ENCODE peak calls at places on chromosomes 16 and 17, in nine cellular contexts. I, B, E, H, L, Y, D, G and O are unnamed samples.

GRCh38 chr17:7673239-7673638 is 14.1 kb downstream of the TP53 start:
- ATAC-seq in I (no peak), B (no peak), E (no peak), H (no peak), L (no peak), Y (no peak), D (no peak), G (no peak), O (no peak)

GRCh38 chr17:44864831-44865230 is 17.1 kb downstream of the HIGD1B start:
- ATAC-seq in I (peak), B (peak), E (no peak), H (no peak), L (peak), Y (peak), D (no peak), G (no peak), O (peak)

GRCh38 chr17:9138161-9138717 is 116.9 kb downstream of the NTN1 start:
- ATAC-seq in I (peak), B (no peak), E (no peak), H (no peak), L (no peak), Y (no peak), D (peak), G (no peak), O (no peak)

GRCh38 chr17:15475620-15476354 is 8.4 kb upstream of the CDRT4 start:
- ATAC-seq in I (peak), B (peak), E (no peak), H (peak), L (no peak), Y (no peak), D (no peak), G (no peak), O (peak)

GRCh38 chr16:57742543-57742942 is 7.0 kb downstream of the KATNB1 start:
- ATAC-seq in I (no peak), B (no peak), E (no peak), H (no peak), L (no peak), Y (no peak), D (no peak), G (no peak), O (no peak)

GRCh38 chr17:47690121-47690520 is 3.8 kb upstream of the TBKBP1 start:
- ATAC-seq in I (no peak), B (no peak), E (no peak), H (no peak), L (no peak), Y (no peak), D (no peak), G (no peak), O (no peak)

GRCh38 chr16:31253642-31254045 is 6.1 kb upstream of the ITGAM start:
- ATAC-seq in I (peak), B (no peak), E (no peak), H (no peak), L (no peak), Y (peak), D (peak), G (no peak), O (peak)

GRCh38 chr17:75998327-75998795 is 2.3 kb upstream of the CDK3 start:
- ATAC-seq in I (no peak), B (no peak), E (no peak), H (no peak), L (no peak), Y (no peak), D (no peak), G (no peak), O (no peak)

GRCh38 chr17:59620518-59621259 is 994 bp downstream of the CLTC start:
- ATAC-seq in I (peak), B (peak), E (peak), H (peak), L (peak), Y (peak), D (no peak), G (peak), O (no peak)

GRCh38 chr16:79217375-79218011 is 383.0 kb downstream of the MAF start:
- ATAC-seq in I (no peak), B (no peak), E (no peak), H (no peak), L (no peak), Y (no peak), D (no peak), G (peak), O (no peak)

GRCh38 chr17:4583796-4584124 is 569 bp upstream of the SMTNL2 start:
- ATAC-seq in I (peak), B (peak), E (peak), H (peak), L (peak), Y (peak), D (no peak), G (peak), O (peak)

GRCh38 chr16:4495766-4496165 is 19.6 kb downstream of the HMOX2 start:
- ATAC-seq in I (no peak), B (no peak), E (no peak), H (no peak), L (no peak), Y (no peak), D (no peak), G (no peak), O (no peak)

GRCh38 chr17:57463103-57463885 is 207.0 kb downstream of the MSI2 start:
- ATAC-seq in I (peak), B (no peak), E (no peak), H (peak), L (peak), Y (peak), D (no peak), G (no peak), O (no peak)

GRCh38 chr16:88951501-88951900 is 25.5 kb downstream of the CBFA2T3 start:
- ATAC-seq in I (no peak), B (no peak), E (peak), H (no peak), L (no peak), Y (no peak), D (no peak), G (no peak), O (no peak)

GRCh38 chr17:81740395-81740961 is 28.4 kb downstream of the SLC25A10 start:
- ATAC-seq in I (peak), B (peak), E (peak), H (no peak), L (peak), Y (peak), D (peak), G (no peak), O (no peak)

GRCh38 chr17:78805301-78805700 is 23.2 kb upstream of the CYTH1 start:
- ATAC-seq in I (no peak), B (peak), E (no peak), H (no peak), L (no peak), Y (no peak), D (peak), G (peak), O (peak)

GRCh38 chr16:53576904-53577303 is 73.9 kb upstream of the AKTIP start:
- ATAC-seq in I (no peak), B (no peak), E (no peak), H (no peak), L (no peak), Y (peak), D (no peak), G (no peak), O (no peak)

GRCh38 chr17:82939213-82940030 is 99.6 kb upstream of the ZNF750 start:
- ATAC-seq in I (no peak), B (peak), E (no peak), H (no peak), L (peak), Y (no peak), D (peak), G (no peak), O (no peak)

GRCh38 chr16:15899538-15900100 is 11.2 kb upstream of the CEP20 start:
- ATAC-seq in I (no peak), B (peak), E (peak), H (peak), L (peak), Y (peak), D (peak), G (no peak), O (no peak)

GRCh38 chr17:9072626-9073339 is 51.5 kb downstream of the NTN1 start:
- ATAC-seq in I (peak), B (peak), E (no peak), H (no peak), L (no peak), Y (no peak), D (no peak), G (no peak), O (peak)

GRCh38 chr17:42287305-42288077 is 807 bp upstream of the STAT5A start:
- ATAC-seq in I (peak), B (no peak), E (no peak), H (no peak), L (peak), Y (peak), D (peak), G (peak), O (peak)

GRCh38 chr16:80300876-80301275 is 239.9 kb upstream of the DYNLRB2 start:
- ATAC-seq in I (no peak), B (peak), E (no peak), H (peak), L (no peak), Y (no peak), D (no peak), G (no peak), O (no peak)

GRCh38 chr17:74998783-74999182 is 11.4 kb downstream of the CDR2L start:
- ATAC-seq in I (peak), B (no peak), E (no peak), H (no peak), L (no peak), Y (no peak), D (no peak), G (no peak), O (no peak)

GRCh38 chr16:81482329-81483063 is 37.9 kb downstream of the CMIP start:
- ATAC-seq in I (no peak), B (no peak), E (no peak), H (no peak), L (no peak), Y (peak), D (no peak), G (no peak), O (no peak)

GRCh38 chr17:77935121-77935571 is 23.4 kb upstream of the TNRC6C start:
- ATAC-seq in I (no peak), B (peak), E (peak), H (no peak), L (no peak), Y (no peak), D (no peak), G (peak), O (no peak)

GRCh38 chr16:46658925-46659324 is 30.1 kb downstream of the VPS35 start:
- ATAC-seq in I (peak), B (peak), E (no peak), H (peak), L (no peak), Y (peak), D (peak), G (peak), O (peak)

GRCh38 chr16:66949472-66949871 is 11.6 kb upstream of the CES3 start:
- ATAC-seq in I (no peak), B (no peak), E (no peak), H (no peak), L (no peak), Y (no peak), D (no peak), G (no peak), O (no peak)

GRCh38 chr16:10988879-10989278 is 44.5 kb downstream of the CLEC16A start:
- ATAC-seq in I (no peak), B (no peak), E (no peak), H (no peak), L (no peak), Y (no peak), D (no peak), G (no peak), O (no peak)

GRCh38 chr17:49875690-49876089 is 27.8 kb upstream of the TAC4 start:
- ATAC-seq in I (no peak), B (no peak), E (peak), H (no peak), L (peak), Y (no peak), D (no peak), G (no peak), O (no peak)

GRCh38 chr17:77153487-77153886 is 12.7 kb downstream of the SEC14L1 start:
- ATAC-seq in I (no peak), B (peak), E (no peak), H (peak), L (peak), Y (no peak), D (no peak), G (no peak), O (no peak)

GRCh38 chr17:41937970-41938851 is 7.8 kb downstream of the ODAD4 start:
- ATAC-seq in I (peak), B (peak), E (no peak), H (no peak), L (no peak), Y (no peak), D (no peak), G (no peak), O (no peak)

GRCh38 chr16:54340531-54340930 is 53.9 kb upstream of the IRX3 start:
- ATAC-seq in I (no peak), B (no peak), E (peak), H (no peak), L (no peak), Y (no peak), D (no peak), G (no peak), O (no peak)

GRCh38 chr17:78779848-78780247 is 2.2 kb downstream of the CYTH1 start:
- ATAC-seq in I (no peak), B (no peak), E (no peak), H (no peak), L (no peak), Y (peak), D (peak), G (peak), O (no peak)

DNA sequence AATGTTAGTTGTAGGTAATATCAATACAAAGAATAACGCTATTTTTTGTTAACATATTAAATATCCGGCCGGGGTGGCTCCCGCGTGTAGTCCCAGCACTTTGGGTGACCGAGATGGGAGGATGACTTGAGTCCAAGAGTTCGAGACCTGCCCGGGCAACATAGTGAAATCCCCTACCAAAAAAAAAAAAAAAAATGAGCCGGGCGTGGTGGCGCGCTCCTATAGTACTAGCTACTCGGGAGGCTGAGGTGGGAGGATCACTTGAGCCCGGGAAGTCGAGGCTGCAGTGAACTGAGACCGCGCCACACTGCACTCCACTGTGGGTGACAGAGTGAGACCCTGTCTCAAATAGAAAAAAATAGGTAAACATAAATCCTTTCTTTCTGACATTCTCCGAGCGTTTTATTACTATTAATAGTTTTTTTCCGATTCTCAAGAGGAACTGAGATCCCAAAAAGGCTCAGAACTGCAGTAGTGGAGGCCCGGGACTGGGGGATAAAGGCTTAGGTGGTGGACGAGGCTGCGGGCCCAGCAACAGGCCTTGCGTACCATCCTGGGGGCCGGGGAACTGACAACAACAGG is 1.0 kb downstream of the N4BP1 start:
- ATAC-seq in I (no peak), B (no peak), E (peak), H (peak), L (no peak), Y (peak), D (no peak), G (no peak), O (no peak)
- H3K27ac ChIP-seq in I (peak), B (peak), E (peak), H (peak), L (peak), Y (peak), D (peak), G (peak), O (peak)

GRCh38 chr16:12083625-12084024 is 107.1 kb downstream of the SNX29 start:
- ATAC-seq in I (no peak), B (no peak), E (no peak), H (no peak), L (no peak), Y (no peak), D (no peak), G (no peak), O (no peak)

GRCh38 chr16:12081048-12081404 is 104.5 kb downstream of the SNX29 start:
- ATAC-seq in I (no peak), B (no peak), E (no peak), H (no peak), L (no peak), Y (no peak), D (no peak), G (no peak), O (no peak)

GRCh38 chr16:12078405-12079245 is 102.1 kb downstream of the SNX29 start:
- ATAC-seq in I (no peak), B (no peak), E (no peak), H (no peak), L (no peak), Y (no peak), D (peak), G (peak), O (no peak)

GRCh38 chr16:12082207-12082606 is 105.7 kb downstream of the SNX29 start:
- ATAC-seq in I (no peak), B (no peak), E (no peak), H (no peak), L (no peak), Y (no peak), D (no peak), G (no peak), O (no peak)

DNA sequence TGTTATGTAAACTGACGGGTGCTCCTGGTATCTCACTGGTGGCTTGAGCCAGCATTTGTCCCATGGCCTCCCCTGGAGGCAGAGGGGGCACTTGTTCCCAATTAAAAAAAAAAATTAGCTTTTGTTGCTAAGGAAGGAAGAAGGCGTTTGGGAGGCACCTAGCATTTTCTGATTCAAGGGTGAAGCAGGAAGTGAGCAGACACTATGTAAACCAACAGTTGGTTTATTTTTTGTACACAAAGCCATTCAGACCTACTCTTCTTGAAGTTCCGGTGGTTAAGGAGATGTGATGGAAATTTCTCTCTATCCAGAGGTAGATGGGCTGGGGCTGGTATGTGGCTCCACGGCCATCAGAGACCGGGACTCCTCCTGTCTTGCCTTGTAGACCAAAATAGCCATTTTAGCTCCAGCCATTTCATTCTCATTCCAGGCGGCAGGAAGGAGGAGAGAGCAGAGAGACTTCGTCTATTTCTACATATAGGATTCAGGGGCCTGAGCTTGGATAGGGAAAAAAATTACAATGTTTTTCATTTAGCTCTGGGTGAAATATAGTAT is 103.0 kb downstream of the SNX29 start:
- ATAC-seq in I (no peak), B (peak), E (no peak), H (no peak), L (no peak), Y (no peak), D (no peak), G (peak), O (no peak)
- H3K27ac ChIP-seq in I (no peak), B (no peak), E (no peak), H (no peak), L (no peak), Y (peak), D (peak), G (peak), O (no peak)

DNA sequence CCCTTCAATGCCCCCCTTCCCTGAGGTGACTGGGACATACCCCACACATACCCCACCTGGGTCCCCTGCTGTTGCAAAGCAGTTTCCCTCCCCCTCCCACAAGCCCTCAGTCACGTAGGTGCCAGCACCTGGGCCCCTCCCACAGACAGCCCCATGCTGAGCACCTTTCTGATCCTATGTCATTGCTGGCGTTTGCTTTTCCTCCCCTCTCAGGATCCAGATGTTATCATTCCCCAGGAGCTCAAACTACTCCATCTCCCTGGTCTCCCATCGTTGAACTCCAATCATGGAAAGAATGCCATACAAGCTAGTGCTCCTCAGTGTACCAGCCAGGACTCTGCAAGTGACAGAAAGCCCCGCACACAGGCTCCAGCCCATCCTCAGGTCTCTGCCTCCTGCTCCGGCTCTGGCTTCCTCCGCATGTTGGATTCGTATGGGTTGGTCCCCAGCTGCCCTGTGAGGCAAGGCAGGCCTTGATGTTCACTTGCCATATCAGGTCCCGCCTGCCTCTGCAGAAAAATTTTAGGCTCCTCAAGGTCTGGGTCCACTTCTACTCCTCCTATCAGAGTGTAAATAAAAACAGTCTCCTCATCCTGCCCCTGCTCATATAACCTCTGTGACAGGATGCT is 31.4 kb upstream of the MED9 start:
- ATAC-seq in I (peak), B (no peak), E (peak), H (no peak), L (no peak), Y (no peak), D (no peak), G (no peak), O (peak)
- H3K27ac ChIP-seq in I (no peak), B (peak), E (no peak), H (peak), L (peak), Y (no peak), D (no peak), G (no peak), O (no peak)

DNA sequence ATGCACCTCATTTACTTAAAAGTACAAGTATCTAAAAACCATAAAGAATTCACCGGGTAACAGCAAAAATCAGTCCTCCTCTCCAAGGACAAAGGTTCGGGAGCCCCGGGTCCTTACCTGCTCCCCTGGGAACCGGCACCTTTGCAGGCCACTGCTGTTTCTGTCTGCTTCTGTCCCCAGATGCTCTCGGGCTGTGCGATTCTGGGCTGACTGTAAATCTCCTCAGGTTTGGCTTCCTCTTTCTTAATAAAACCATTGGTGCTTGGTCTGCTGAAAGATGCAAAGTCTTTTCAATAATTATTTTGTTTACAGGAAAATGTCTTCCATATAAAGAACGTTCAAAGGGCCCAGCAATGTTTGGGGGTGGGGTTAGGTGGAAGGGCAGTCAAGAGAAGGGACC is 63.9 kb downstream of the MARCHF10 start:
- ATAC-seq in I (no peak), B (no peak), E (no peak), H (no peak), L (no peak), Y (no peak), D (no peak), G (no peak), O (no peak)
- H3K27ac ChIP-seq in I (no peak), B (no peak), E (no peak), H (no peak), L (no peak), Y (no peak), D (no peak), G (no peak), O (no peak)

GRCh38 chr16:87535855-87536794 is 43.3 kb upstream of the ZCCHC14 start:
- ATAC-seq in I (no peak), B (peak), E (peak), H (no peak), L (no peak), Y (no peak), D (no peak), G (no peak), O (no peak)

GRCh38 chr16:87538594-87538993 is 45.8 kb upstream of the ZCCHC14 start:
- ATAC-seq in I (no peak), B (no peak), E (no peak), H (no peak), L (no peak), Y (no peak), D (no peak), G (no peak), O (no peak)

GRCh38 chr16:87539113-87539512 is 46.3 kb upstream of the ZCCHC14 start:
- ATAC-seq in I (no peak), B (no peak), E (no peak), H (no peak), L (no peak), Y (no peak), D (no peak), G (no peak), O (no peak)

GRCh38 chr16:87536795-87537142 is 43.9 kb upstream of the ZCCHC14 start:
- ATAC-seq in I (no peak), B (no peak), E (no peak), H (no peak), L (no peak), Y (no peak), D (no peak), G (no peak), O (no peak)

GRCh38 chr16:87538160-87538559 is 45.3 kb upstream of the ZCCHC14 start:
- ATAC-seq in I (no peak), B (no peak), E (no peak), H (no peak), L (no peak), Y (no peak), D (no peak), G (no peak), O (no peak)
- H3K27ac ChIP-seq in I (no peak), B (no peak), E (no peak), H (no peak), L (no peak), Y (no peak), D (no peak), G (no peak), O (no peak)

GRCh38 chr17:64328036-64328874 is 62.4 kb downstream of the PECAM1 start:
- ATAC-seq in I (peak), B (no peak), E (no peak), H (no peak), L (no peak), Y (no peak), D (no peak), G (no peak), O (peak)
- H3K27ac ChIP-seq in I (peak), B (no peak), E (no peak), H (no peak), L (no peak), Y (no peak), D (peak), G (no peak), O (peak)